ENCODE peak calls at places on chromosomes 5 and 9, in nine cellular contexts. V, X, C, I, R, Z, D, M and B are unnamed samples.
A peak's percentile ranks its signal among the peaks of the same experiment; 100 is the strongest.

GRCh38 chr5:36680066-36680465 is 73.7 kb downstream of the SLC1A3 start:
- DNase-seq in V (no peak), X (no peak), C (no peak), I (no peak), R (no peak), Z (no peak), D (no peak), M (no peak), B (no peak)

GRCh38 chr9:129860653-129861446 is 25.6 kb downstream of the USP20 start:
- DNase-seq in V (no peak), X (no peak), C (no peak), I (no peak), R (no peak), Z (no peak), D (no peak), M (no peak), B (no peak)

GRCh38 chr5:73592546-73592945 is 27.0 kb downstream of the UTP15 start:
- DNase-seq in V (no peak), X (no peak), C (no peak), I (no peak), R (no peak), Z (peak; percentile 50), D (peak; percentile 46), M (peak; percentile 61), B (peak; percentile 37)

GRCh38 chr5:34652916-34653315 is 3.2 kb upstream of the RAI14 start:
- DNase-seq in V (no peak), X (no peak), C (no peak), I (no peak), R (no peak), Z (peak; percentile 49), D (peak; percentile 74), M (peak; percentile 74), B (no peak)

GRCh38 chr5:113446358-113446927 is 11.7 kb upstream of the TSSK1B start:
- DNase-seq in V (no peak), X (no peak), C (no peak), I (no peak), R (no peak), Z (no peak), D (no peak), M (no peak), B (no peak)

GRCh38 chr9:137108608-137109249 is 5.8 kb downstream of the DPP7 start:
- DNase-seq in V (no peak), X (no peak), C (no peak), I (no peak), R (no peak), Z (no peak), D (no peak), M (no peak), B (no peak)

GRCh38 chr5:88188458-88189132 is 80.0 kb downstream of the TMEM161B start:
- DNase-seq in V (peak; percentile 19), X (peak; percentile 46), C (no peak), I (no peak), R (no peak), Z (no peak), D (peak; percentile 1), M (no peak), B (peak; percentile 8)

GRCh38 chr9:15299374-15299939 is 7.6 kb downstream of the TTC39B start:
- DNase-seq in V (no peak), X (no peak), C (no peak), I (peak; percentile 70), R (no peak), Z (no peak), D (no peak), M (no peak), B (no peak)

GRCh38 chr5:60959156-60959555 is 14.2 kb downstream of the NDUFAF2 start:
- DNase-seq in V (peak; percentile 21), X (no peak), C (no peak), I (no peak), R (no peak), Z (peak; percentile 51), D (peak; percentile 45), M (peak; percentile 40), B (no peak)

GRCh38 chr5:96876292-96876850 is at the start of gene ERAP2:
- DNase-seq in V (no peak), X (no peak), C (no peak), I (peak; percentile 67), R (peak; percentile 56), Z (peak; percentile 59), D (peak; percentile 72), M (peak; percentile 52), B (peak; percentile 62)

GRCh38 chr9:18393340-18394130 is 80.4 kb upstream of the ADAMTSL1 start:
- DNase-seq in V (peak; percentile 69), X (no peak), C (no peak), I (no peak), R (no peak), Z (peak; percentile 92), D (peak; percentile 92), M (peak; percentile 96), B (peak; percentile 98)

GRCh38 chr5:45795458-45795857 is 99.3 kb upstream of the HCN1 start:
- DNase-seq in V (no peak), X (peak; percentile 52), C (peak; percentile 1), I (no peak), R (no peak), Z (no peak), D (no peak), M (no peak), B (no peak)

GRCh38 chr5:35656721-35657120 is 39.1 kb downstream of the SPEF2 start:
- DNase-seq in V (no peak), X (no peak), C (peak; percentile 20), I (no peak), R (no peak), Z (no peak), D (peak; percentile 45), M (peak; percentile 75), B (no peak)

GRCh38 chr5:76192837-76193236 is 109.7 kb downstream of the SV2C start:
- DNase-seq in V (no peak), X (no peak), C (no peak), I (no peak), R (no peak), Z (no peak), D (no peak), M (no peak), B (no peak)

DNA sequence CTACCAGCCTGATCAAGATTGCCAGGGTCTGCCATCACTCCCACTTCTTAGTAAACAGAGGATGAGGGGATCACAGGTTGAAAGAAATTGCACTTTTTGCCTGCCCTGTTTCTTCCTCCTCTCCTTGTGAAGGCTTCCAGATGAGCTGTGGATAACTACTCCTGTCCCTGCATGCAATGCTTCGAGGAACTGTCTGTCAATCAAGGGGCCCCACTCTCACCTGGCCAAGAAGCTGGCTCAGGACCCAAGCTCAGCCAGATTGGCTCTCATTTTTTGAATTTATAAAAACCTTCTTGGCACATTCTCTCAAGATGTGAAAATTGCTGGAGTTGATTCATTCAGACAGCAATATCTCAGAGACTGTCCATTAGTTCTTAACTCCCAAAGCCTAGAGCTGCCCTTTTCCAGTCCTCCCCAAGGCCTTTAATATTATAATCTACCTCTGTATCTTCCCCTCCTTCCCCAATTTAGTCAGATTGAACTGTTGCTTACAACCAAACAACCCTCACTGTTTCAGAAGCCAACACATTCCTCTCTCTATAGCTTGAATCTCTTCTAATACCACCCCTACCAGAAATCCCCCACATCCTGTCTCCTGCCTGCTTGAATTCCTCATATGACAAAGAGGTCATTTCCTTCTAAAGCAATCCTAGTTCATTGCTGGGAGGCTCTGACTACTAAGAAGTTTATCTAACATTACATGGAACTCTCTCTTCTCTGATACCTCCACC is 11.3 kb downstream of the SPARC start:
- DNase-seq in V (no peak), X (no peak), C (no peak), I (no peak), R (no peak), Z (no peak), D (peak; percentile 55), M (peak; percentile 75), B (no peak)
- H3K4me1 ChIP-seq in V (peaks cover 17% of the 10 kb centered on the region), X (peaks cover 44% of the 10 kb centered on the region), C (peaks cover 7% of the 10 kb centered on the region), I (no peaks in the 10 kb centered on the region), R (no peaks in the 10 kb centered on the region), Z (peaks cover 29% of the 10 kb centered on the region), D (peaks cover 98% of the 10 kb centered on the region), M (peaks cover 67% of the 10 kb centered on the region), B (peaks cover 21% of the 10 kb centered on the region)

DNA sequence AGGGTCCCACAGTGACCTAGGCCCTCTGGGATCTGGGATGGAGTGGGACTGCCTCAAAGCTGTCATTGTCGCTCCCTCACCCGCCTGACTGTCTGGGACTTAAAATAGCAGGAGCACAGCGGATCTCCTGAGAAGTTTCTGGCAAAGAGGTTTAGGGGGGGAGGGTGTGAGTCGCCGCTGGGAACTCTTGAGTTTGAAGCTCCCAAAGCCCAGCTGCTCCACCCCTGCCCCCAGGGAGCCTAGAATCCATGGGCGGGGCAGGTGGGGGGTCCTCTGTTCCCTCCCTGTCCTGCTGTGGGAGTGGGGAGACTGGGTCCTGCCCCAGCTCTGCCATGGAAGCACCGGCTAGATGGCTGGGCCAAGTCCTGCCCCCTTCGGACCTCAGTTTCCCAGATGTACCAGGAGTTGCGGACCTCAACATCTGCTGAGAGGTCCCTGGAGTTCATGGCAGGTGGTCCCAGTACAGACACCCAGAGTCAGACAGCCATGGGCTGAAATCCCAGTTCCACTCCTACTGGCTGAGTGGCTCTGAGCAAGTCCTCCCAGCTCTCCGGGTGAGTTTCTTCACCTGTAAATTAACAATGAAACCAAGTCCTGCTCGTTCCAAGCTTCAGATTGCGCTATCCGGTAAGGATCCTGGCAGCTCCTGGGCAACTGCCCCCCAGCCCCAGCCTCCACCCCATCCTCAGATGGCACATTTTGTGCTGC is 985 bp upstream of the WDR38 start:
- DNase-seq in V (no peak), X (no peak), C (no peak), I (no peak), R (no peak), Z (no peak), D (no peak), M (no peak), B (no peak)
- H3K27ac ChIP-seq in V (peak overlapping the region; percentile 37), X (no peak overlapping the region), C (no peak overlapping the region), I (no peak overlapping the region), R (no peak overlapping the region), Z (no peak overlapping the region), D (no peak overlapping the region), M (no peak overlapping the region), B (no peak overlapping the region)

DNA sequence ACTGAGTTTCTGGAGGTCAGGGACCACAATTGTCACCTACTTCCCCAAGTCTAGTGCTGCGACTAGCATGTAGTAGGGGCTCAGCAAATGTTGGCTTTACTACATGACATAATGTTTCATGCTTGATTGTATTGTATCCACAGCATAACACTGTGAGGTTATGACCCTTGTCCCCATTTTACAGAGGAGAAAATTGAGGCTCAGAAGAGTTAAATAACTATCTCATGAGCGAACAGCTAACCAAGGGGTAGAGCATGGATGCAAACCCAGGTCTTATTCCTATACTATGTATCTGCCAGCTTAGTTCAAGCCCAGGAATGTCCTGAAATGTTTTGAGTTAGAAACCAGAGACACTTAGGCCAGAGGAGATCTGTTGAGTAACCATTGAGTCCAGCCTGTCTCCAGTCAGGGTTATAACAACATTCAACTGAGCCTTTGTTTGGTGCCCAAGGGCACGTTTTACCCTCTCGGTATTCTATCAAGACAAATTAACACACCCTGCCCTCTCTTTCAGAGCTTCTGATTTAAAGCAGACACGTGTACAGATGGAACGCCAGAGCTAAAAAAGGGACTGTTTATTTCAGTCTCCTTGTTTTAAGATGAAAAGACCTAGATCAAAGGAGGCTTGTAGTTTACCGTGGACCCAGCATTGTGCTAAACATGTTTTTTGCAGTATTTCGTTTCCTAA is 16.5 kb downstream of the ANGPTL2 start:
- DNase-seq in V (no peak), X (no peak), C (no peak), I (no peak), R (no peak), Z (no peak), D (peak; percentile 12), M (no peak), B (no peak)
- H3K4me1 ChIP-seq in V (no peaks in the 10 kb centered on the region), X (peaks cover 3% of the 10 kb centered on the region), C (no peaks in the 10 kb centered on the region), I (no peaks in the 10 kb centered on the region), R (no peaks in the 10 kb centered on the region), Z (no peaks in the 10 kb centered on the region), D (no peaks in the 10 kb centered on the region), M (peaks cover 25% of the 10 kb centered on the region), B (no peaks in the 10 kb centered on the region)

GRCh38 chr9:114373960-114374730 is 13.6 kb downstream of the AKNA start:
- DNase-seq in V (no peak), X (no peak), C (no peak), I (no peak), R (no peak), Z (no peak), D (no peak), M (no peak), B (no peak)
- H3K27ac ChIP-seq in V (no peak overlapping the region), X (no peak overlapping the region), C (no peak overlapping the region), I (peak overlapping the region; percentile 39), R (no peak overlapping the region), Z (no peak overlapping the region), D (no peak overlapping the region), M (no peak overlapping the region), B (no peak overlapping the region)